ENCODE peak calls at places on chromosomes 3 and 15, in five cellular contexts. E is cardiac muscle cell, H is uterus, W is astrocyte, M is osteoblast. U is an unnamed sample.
A peak's percentile ranks its signal among the peaks of the same experiment; 100 is the strongest.

GRCh38 chr15:101112336-101113113 is 139.3 kb downstream of the CHSY1 start:
- DNase-seq in E (no peak), H (no peak), W (no peak), M (peak; percentile 59), U (no peak)

GRCh38 chr3:20622304-20622703 is 436.3 kb upstream of the SGO1 start:
- DNase-seq in E (no peak), H (no peak), W (peak; percentile 62), M (peak; percentile 48), U (no peak)

GRCh38 chr3:181695661-181696491 is 15.8 kb upstream of the SOX2 start:
- DNase-seq in E (peak; percentile 11), H (no peak), W (peak; percentile 31), M (no peak), U (no peak)

GRCh38 chr15:63191895-63192603 is 2.6 kb downstream of the RAB8B start:
- DNase-seq in E (peak; percentile 52), H (no peak), W (no peak), M (no peak), U (no peak)

GRCh38 chr3:9891072-9891622 is 737 bp downstream of the JAGN1 start:
- DNase-seq in E (no peak), H (no peak), W (no peak), M (peak; percentile 66), U (no peak)

GRCh38 chr3:10116138-10116460 is 624 bp downstream of the BRK1 start:
- DNase-seq in E (peak; percentile 44), H (no peak), W (peak; percentile 56), M (no peak), U (no peak)

GRCh38 chr3:129627350-129628168 is 21.1 kb upstream of the PLXND1 start:
- DNase-seq in E (peak; percentile 92), H (peak; percentile 75), W (peak; percentile 59), M (peak; percentile 96), U (peak; percentile 77)

GRCh38 chr3:127800508-127800907 is 21.8 kb downstream of the MGLL start:
- DNase-seq in E (peak; percentile 37), H (no peak), W (peak; percentile 27), M (peak; percentile 77), U (no peak)

GRCh38 chr3:32973982-32974381 is 22.5 kb downstream of the CCR4 start:
- DNase-seq in E (no peak), H (no peak), W (peak; percentile 6), M (peak; percentile 62), U (no peak)

GRCh38 chr3:192816274-192816853 is 89.0 kb upstream of the FGF12 start:
- DNase-seq in E (peak; percentile 74), H (no peak), W (no peak), M (no peak), U (no peak)

GRCh38 chr15:85097706-85098105 is 116.0 kb downstream of the PDE8A start:
- DNase-seq in E (peak; percentile 9), H (no peak), W (peak; percentile 56), M (no peak), U (no peak)

GRCh38 chr3:102174312-102174712 is 260.5 kb upstream of the ZPLD1 start:
- DNase-seq in E (no peak), H (no peak), W (peak; percentile 85), M (no peak), U (no peak)

GRCh38 chr3:27712136-27713065 is 9.7 kb downstream of the EOMES start:
- DNase-seq in E (peak; percentile 87), H (peak; percentile 67), W (peak; percentile 50), M (peak; percentile 95), U (peak; percentile 72)

GRCh38 chr3:63824309-63824708 is 5.2 kb downstream of the C3orf49 start:
- DNase-seq in E (peak; percentile 11), H (no peak), W (peak; percentile 76), M (peak; percentile 8), U (no peak)

GRCh38 chr3:32502089-32502943 is at the start of gene CMTM6:
- DNase-seq in E (peak; percentile 83), H (peak; percentile 77), W (peak; percentile 73), M (peak; percentile 97), U (peak; percentile 81)

GRCh38 chr3:74001481-74001880 is 376.7 kb upstream of the PDZRN3 start:
- DNase-seq in E (no peak), H (no peak), W (no peak), M (no peak), U (no peak)

GRCh38 chr3:98647197-98647596 is 53.8 kb upstream of the CPOX start:
- DNase-seq in E (no peak), H (no peak), W (no peak), M (no peak), U (no peak)

DNA sequence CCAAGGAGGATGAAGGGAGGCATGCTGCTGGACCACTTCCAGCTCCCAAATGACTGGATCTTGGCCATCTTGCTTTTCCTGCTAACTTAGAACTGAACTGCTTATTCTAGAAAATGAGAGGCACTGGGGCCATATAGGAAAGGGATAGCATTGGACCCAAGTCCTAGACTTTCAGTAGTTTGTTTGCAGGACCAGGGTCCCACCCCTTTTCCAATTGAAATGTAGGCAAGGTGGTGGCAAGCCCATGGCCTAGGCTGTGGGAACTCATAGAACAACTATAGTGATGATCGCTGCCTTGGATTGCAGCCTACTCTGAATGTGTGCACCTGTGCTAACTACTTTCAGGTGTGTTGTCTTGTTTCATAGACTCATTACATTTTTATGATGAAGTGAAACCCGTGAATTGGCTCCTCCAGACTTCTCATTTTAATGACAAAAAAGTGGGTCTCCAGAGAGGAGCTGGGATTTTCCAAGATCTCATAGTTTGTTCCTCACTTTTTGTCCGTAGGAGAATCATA is 50.3 kb downstream of the TGFBR2 start:
- DNase-seq in E (no peak), H (no peak), W (no peak), M (no peak), U (no peak)
- H3K4me1 ChIP-seq in E (peaks cover 31% of the 10 kb centered on the region), H (peaks cover 15% of the 10 kb centered on the region), W (peaks cover 61% of the 10 kb centered on the region), M (peaks cover 57% of the 10 kb centered on the region), U (peaks cover 79% of the 10 kb centered on the region)

GRCh38 chr3:65993134-65993900 is 45.4 kb downstream of the MAGI1 start:
- DNase-seq in E (no peak), H (no peak), W (no peak), M (no peak), U (no peak)
- H3K27ac ChIP-seq in E (no peak overlapping the region), H (no peak overlapping the region), W (no peak overlapping the region), M (no peak overlapping the region), U (no peak overlapping the region)

DNA sequence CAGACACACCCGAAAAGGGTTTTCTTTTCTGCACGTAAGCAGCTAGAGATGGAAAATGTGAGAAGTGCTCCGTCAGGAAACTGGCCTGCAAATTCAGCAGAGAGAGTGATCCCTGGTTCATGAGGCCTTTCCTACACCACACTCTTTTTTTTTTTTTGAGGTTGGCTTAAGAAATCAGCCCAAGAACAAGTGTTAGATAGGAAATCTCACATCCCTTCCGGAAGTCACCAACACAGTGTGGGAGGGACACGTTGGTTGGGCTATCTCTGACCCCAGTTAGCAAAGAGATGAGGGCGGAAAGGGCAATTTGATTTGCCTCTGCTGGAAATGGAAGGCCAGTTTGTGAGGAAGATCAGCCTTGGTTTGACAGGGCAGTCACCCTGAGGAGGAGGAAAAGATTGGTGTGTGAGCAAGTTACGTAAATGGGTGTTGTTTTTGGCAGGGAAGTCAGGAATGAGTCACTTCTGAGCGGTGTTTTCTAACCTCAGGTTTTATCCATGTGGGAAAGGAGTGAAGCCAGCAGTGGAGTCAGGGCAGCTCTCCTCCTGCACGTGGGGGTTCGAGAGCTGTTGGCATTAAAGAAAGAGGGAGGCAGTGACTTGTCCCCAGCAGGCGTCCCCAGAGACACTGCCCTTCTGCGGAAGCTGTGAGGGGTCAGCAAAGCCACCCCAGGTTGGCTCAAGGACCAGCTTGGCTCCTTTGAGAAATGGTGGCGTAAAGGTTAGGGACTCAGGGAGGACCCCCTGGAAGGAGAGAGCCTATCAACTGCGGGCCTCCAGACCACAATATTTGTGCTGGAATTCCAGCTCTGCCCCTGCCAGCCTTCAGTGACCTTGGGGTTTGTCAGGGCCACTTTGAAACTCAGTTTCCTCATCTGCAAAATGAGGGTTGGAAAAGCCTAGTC is 237.6 kb upstream of the BHLHE40 start:
- DNase-seq in E (peak; percentile 98), H (peak; percentile 72), W (peak; percentile 100), M (peak; percentile 88), U (peak; percentile 41)
- TF ChIP-seq CTCF in E (no peak), H (no peak), W (no peak), M (no peak), U (no peak)

GRCh38 chr15:74780983-74781672 is 752 bp upstream of the CSK start:
- DNase-seq in E (peak; percentile 41), H (no peak), W (no peak), M (peak; percentile 84), U (no peak)
- H3K4me1 ChIP-seq in E (peaks cover 47% of the 10 kb centered on the region), H (peaks cover 3% of the 10 kb centered on the region), W (peaks cover 27% of the 10 kb centered on the region), M (peaks cover 31% of the 10 kb centered on the region), U (peaks cover 57% of the 10 kb centered on the region)

GRCh38 chr3:116423365-116423764 is 21.9 kb downstream of the LSAMP start:
- DNase-seq in E (no peak), H (no peak), W (peak; percentile 23), M (no peak), U (no peak)
- H3K27ac ChIP-seq in E (no peak overlapping the region), H (no peak overlapping the region), W (no peak overlapping the region), M (no peak overlapping the region), U (no peak overlapping the region)

GRCh38 chr3:39727415-39727814 is 82.0 kb upstream of the MYRIP start:
- DNase-seq in E (peak; percentile 14), H (no peak), W (no peak), M (no peak), U (no peak)
- TF ChIP-seq CTCF in E (no peak), H (no peak), W (no peak), M (no peak), U (no peak)

GRCh38 chr15:58522865-58523264 is 91.1 kb downstream of the LIPC start:
- DNase-seq in E (no peak), H (no peak), W (no peak), M (no peak), U (no peak)

GRCh38 chr15:58520464-58520863 is 88.7 kb downstream of the LIPC start:
- DNase-seq in E (no peak), H (no peak), W (no peak), M (no peak), U (no peak)

GRCh38 chr15:58522391-58522790 is 90.6 kb downstream of the LIPC start:
- DNase-seq in E (no peak), H (no peak), W (no peak), M (no peak), U (no peak)

GRCh38 chr15:58521293-58521991 is 89.7 kb downstream of the LIPC start:
- DNase-seq in E (peak; percentile 90), H (no peak), W (peak; percentile 72), M (no peak), U (peak; percentile 33)

GRCh38 chr15:58520936-58521292 is 89.1 kb downstream of the LIPC start:
- DNase-seq in E (no peak), H (no peak), W (no peak), M (no peak), U (no peak)
- H3K4me1 ChIP-seq in E (no peaks in the 10 kb centered on the region), H (no peaks in the 10 kb centered on the region), W (peaks cover 15% of the 10 kb centered on the region), M (no peaks in the 10 kb centered on the region), U (no peaks in the 10 kb centered on the region)

U was measured in heart right ventricle.